ENCODE peak calls at places on chromosomes 3 and 15, in six cellular contexts. One of them, this sample, is unnamed.
A peak's percentile ranks its signal among the peaks of the same experiment; 100 is the strongest.

GRCh38 chr3:5347486-5347885 is 160.0 kb downstream of the EDEM1 start:
- DNase-seq in CD4-positive, alpha-beta T cell: no peak
- DNase-seq in MG63: peak; percentile 42
- DNase-seq in heart left ventricle: no peak
- DNase-seq in ovary: no peak
- DNase-seq in breast epithelium: no peak
- DNase-seq in this sample: no peak

GRCh38 chr3:63400259-63400860 is 122.3 kb downstream of the SYNPR start:
- DNase-seq in CD4-positive, alpha-beta T cell: no peak
- DNase-seq in ovary: no peak
- DNase-seq in MG63: peak; percentile 10
- DNase-seq in heart left ventricle: no peak
- DNase-seq in breast epithelium: no peak
- DNase-seq in this sample: no peak

GRCh38 chr3:16529264-16529663 is 15.8 kb upstream of the RFTN1 start:
- DNase-seq in ovary: no peak
- DNase-seq in breast epithelium: no peak
- DNase-seq in CD4-positive, alpha-beta T cell: no peak
- DNase-seq in heart left ventricle: no peak
- DNase-seq in MG63: no peak
- DNase-seq in this sample: no peak

GRCh38 chr15:47565986-47566385 is 151.3 kb upstream of the SEMA6D start:
- DNase-seq in CD4-positive, alpha-beta T cell: no peak
- DNase-seq in breast epithelium: no peak
- DNase-seq in MG63: no peak
- DNase-seq in ovary: no peak
- DNase-seq in heart left ventricle: no peak
- DNase-seq in this sample: no peak

GRCh38 chr3:113560845-113561623 is 28.7 kb downstream of the SIDT1 start:
- DNase-seq in breast epithelium: no peak
- DNase-seq in heart left ventricle: no peak
- DNase-seq in MG63: no peak
- DNase-seq in CD4-positive, alpha-beta T cell: no peak
- DNase-seq in ovary: no peak
- DNase-seq in this sample: no peak

GRCh38 chr15:51131596-51132290 is 37.0 kb upstream of the TNFAIP8L3 start:
- DNase-seq in ovary: no peak
- DNase-seq in heart left ventricle: no peak
- DNase-seq in MG63: no peak
- DNase-seq in CD4-positive, alpha-beta T cell: no peak
- DNase-seq in breast epithelium: no peak
- DNase-seq in this sample: no peak

GRCh38 chr15:43872416-43873020 is 45.7 kb downstream of the WDR76 start:
- DNase-seq in heart left ventricle: peak; percentile 31
- DNase-seq in MG63: peak; percentile 40
- DNase-seq in breast epithelium: no peak
- DNase-seq in CD4-positive, alpha-beta T cell: no peak
- DNase-seq in ovary: peak; percentile 15
- DNase-seq in this sample: no peak

GRCh38 chr15:76196949-76197315 is 114.3 kb downstream of the ETFA start:
- DNase-seq in heart left ventricle: no peak
- DNase-seq in MG63: peak; percentile 90
- DNase-seq in breast epithelium: peak; percentile 22
- DNase-seq in ovary: no peak
- DNase-seq in CD4-positive, alpha-beta T cell: no peak
- DNase-seq in this sample: no peak

GRCh38 chr3:63228677-63229076 is 49.4 kb upstream of the SYNPR start:
- DNase-seq in MG63: no peak
- DNase-seq in heart left ventricle: no peak
- DNase-seq in breast epithelium: no peak
- DNase-seq in ovary: no peak
- DNase-seq in CD4-positive, alpha-beta T cell: no peak
- DNase-seq in this sample: no peak

GRCh38 chr3:184551103-184551502 is 10.5 kb upstream of the EPHB3 start:
- DNase-seq in breast epithelium: no peak
- DNase-seq in heart left ventricle: no peak
- DNase-seq in MG63: no peak
- DNase-seq in CD4-positive, alpha-beta T cell: no peak
- DNase-seq in ovary: no peak
- DNase-seq in this sample: no peak

GRCh38 chr15:31439328-31439727 is 112.7 kb downstream of the KLF13 start:
- DNase-seq in heart left ventricle: no peak
- DNase-seq in ovary: no peak
- DNase-seq in CD4-positive, alpha-beta T cell: no peak
- DNase-seq in breast epithelium: no peak
- DNase-seq in MG63: no peak
- DNase-seq in this sample: no peak

GRCh38 chr3:56917740-56918568 is 116.2 kb upstream of the ARHGEF3 start:
- DNase-seq in MG63: no peak
- DNase-seq in breast epithelium: no peak
- DNase-seq in ovary: no peak
- DNase-seq in CD4-positive, alpha-beta T cell: no peak
- DNase-seq in heart left ventricle: no peak
- DNase-seq in this sample: no peak

GRCh38 chr3:194559530-194559929 is 72.7 kb upstream of the ATP13A3 start:
- DNase-seq in MG63: no peak
- DNase-seq in breast epithelium: no peak
- DNase-seq in heart left ventricle: no peak
- DNase-seq in ovary: no peak
- DNase-seq in CD4-positive, alpha-beta T cell: no peak
- DNase-seq in this sample: no peak

GRCh38 chr15:95760508-95760907 is 570.0 kb upstream of the NR2F2 start:
- DNase-seq in CD4-positive, alpha-beta T cell: no peak
- DNase-seq in MG63: peak; percentile 5
- DNase-seq in breast epithelium: no peak
- DNase-seq in heart left ventricle: no peak
- DNase-seq in ovary: peak; percentile 68
- DNase-seq in this sample: no peak

GRCh38 chr15:22267761-22268160 is 187.4 kb downstream of the OR4M2 start:
- DNase-seq in breast epithelium: peak; percentile 15
- DNase-seq in CD4-positive, alpha-beta T cell: no peak
- DNase-seq in heart left ventricle: no peak
- DNase-seq in ovary: no peak
- DNase-seq in MG63: no peak
- DNase-seq in this sample: no peak

GRCh38 chr3:18079739-18080138 is 337.3 kb upstream of the TBC1D5 start:
- DNase-seq in heart left ventricle: no peak
- DNase-seq in MG63: no peak
- DNase-seq in CD4-positive, alpha-beta T cell: no peak
- DNase-seq in ovary: no peak
- DNase-seq in breast epithelium: no peak
- DNase-seq in this sample: no peak

GRCh38 chr3:97948351-97949109 is 23.7 kb downstream of the RIOX2 start:
- DNase-seq in breast epithelium: no peak
- DNase-seq in MG63: no peak
- DNase-seq in ovary: no peak
- DNase-seq in CD4-positive, alpha-beta T cell: no peak
- DNase-seq in heart left ventricle: no peak
- DNase-seq in this sample: no peak

GRCh38 chr3:99128205-99128604 is 226.7 kb upstream of the DCBLD2 start:
- DNase-seq in CD4-positive, alpha-beta T cell: no peak
- DNase-seq in heart left ventricle: no peak
- DNase-seq in ovary: no peak
- DNase-seq in MG63: no peak
- DNase-seq in breast epithelium: no peak
- DNase-seq in this sample: no peak

GRCh38 chr3:188194327-188194726 is 40.4 kb downstream of the LPP start:
- DNase-seq in breast epithelium: no peak
- DNase-seq in MG63: no peak
- DNase-seq in ovary: no peak
- DNase-seq in CD4-positive, alpha-beta T cell: no peak
- DNase-seq in heart left ventricle: no peak
- DNase-seq in this sample: no peak

GRCh38 chr3:50174517-50174895 is 16.9 kb upstream of the GNAT1 start:
- DNase-seq in breast epithelium: no peak
- DNase-seq in MG63: no peak
- DNase-seq in ovary: no peak
- DNase-seq in CD4-positive, alpha-beta T cell: no peak
- DNase-seq in heart left ventricle: no peak
- DNase-seq in this sample: no peak

GRCh38 chr15:47506543-47507090 is 210.7 kb upstream of the SEMA6D start:
- DNase-seq in CD4-positive, alpha-beta T cell: no peak
- DNase-seq in MG63: no peak
- DNase-seq in heart left ventricle: peak; percentile 18
- DNase-seq in ovary: no peak
- DNase-seq in breast epithelium: no peak
- DNase-seq in this sample: no peak

GRCh38 chr15:41332788-41333527 is at the start of gene NUSAP1:
- DNase-seq in breast epithelium: no peak
- DNase-seq in ovary: no peak
- DNase-seq in heart left ventricle: no peak
- DNase-seq in CD4-positive, alpha-beta T cell: no peak
- DNase-seq in MG63: no peak
- DNase-seq in this sample: no peak

GRCh38 chr3:6771171-6771570 is 89.7 kb upstream of the GRM7 start:
- DNase-seq in MG63: no peak
- DNase-seq in breast epithelium: no peak
- DNase-seq in ovary: no peak
- DNase-seq in heart left ventricle: no peak
- DNase-seq in CD4-positive, alpha-beta T cell: no peak
- DNase-seq in this sample: no peak

GRCh38 chr15:46452297-46452820 is 817.5 kb downstream of the SQOR start:
- DNase-seq in breast epithelium: no peak
- DNase-seq in ovary: no peak
- DNase-seq in heart left ventricle: no peak
- DNase-seq in CD4-positive, alpha-beta T cell: no peak
- DNase-seq in MG63: no peak
- DNase-seq in this sample: no peak
- H3K9me3 ChIP-seq in breast epithelium: no peaks in the 10 kb centered on the region
- H3K9me3 ChIP-seq in ovary: no peaks in the 10 kb centered on the region
- H3K9me3 ChIP-seq in heart left ventricle: no peaks in the 10 kb centered on the region
- H3K9me3 ChIP-seq in CD4-positive, alpha-beta T cell: no peaks in the 10 kb centered on the region
- H3K9me3 ChIP-seq in MG63: no peaks in the 10 kb centered on the region
- H3K9me3 ChIP-seq in this sample: no peaks in the 10 kb centered on the region

GRCh38 chr3:43341788-43342187 is 55.4 kb downstream of the SNRK start:
- DNase-seq in breast epithelium: no peak
- DNase-seq in ovary: no peak
- DNase-seq in heart left ventricle: no peak
- DNase-seq in CD4-positive, alpha-beta T cell: no peak
- DNase-seq in MG63: no peak
- DNase-seq in this sample: no peak

GRCh38 chr3:43340403-43340802 is 54.1 kb downstream of the SNRK start:
- DNase-seq in ovary: no peak
- DNase-seq in breast epithelium: no peak
- DNase-seq in MG63: no peak
- DNase-seq in heart left ventricle: no peak
- DNase-seq in CD4-positive, alpha-beta T cell: no peak
- DNase-seq in this sample: no peak

GRCh38 chr3:43338295-43338694 is 52.0 kb downstream of the SNRK start:
- DNase-seq in CD4-positive, alpha-beta T cell: no peak
- DNase-seq in ovary: no peak
- DNase-seq in heart left ventricle: no peak
- DNase-seq in breast epithelium: no peak
- DNase-seq in MG63: no peak
- DNase-seq in this sample: no peak

GRCh38 chr3:43330981-43331380 is 44.6 kb downstream of the SNRK start:
- DNase-seq in MG63: no peak
- DNase-seq in breast epithelium: no peak
- DNase-seq in CD4-positive, alpha-beta T cell: no peak
- DNase-seq in heart left ventricle: no peak
- DNase-seq in ovary: no peak
- DNase-seq in this sample: no peak

DNA sequence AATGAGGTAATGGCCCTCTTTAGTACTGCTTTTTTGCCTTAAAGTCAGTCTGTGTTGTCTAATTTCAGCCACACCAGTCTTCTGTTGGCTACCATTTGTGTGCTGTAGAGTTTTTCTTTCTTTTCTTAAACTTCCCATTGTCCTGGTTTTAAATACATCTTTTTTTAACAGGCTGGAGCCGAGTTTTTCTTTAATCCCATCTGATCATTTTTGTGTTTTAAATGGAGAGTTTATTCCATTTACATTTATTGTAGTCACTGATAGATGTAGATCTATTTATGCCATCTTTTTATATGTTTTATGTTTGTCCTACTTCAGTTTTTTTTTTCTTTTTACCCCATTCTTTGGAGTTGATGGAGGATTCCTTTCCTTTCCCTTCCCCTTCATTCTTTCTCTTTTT is 49.5 kb downstream of the SNRK start:
- DNase-seq in heart left ventricle: no peak
- DNase-seq in MG63: no peak
- DNase-seq in ovary: no peak
- DNase-seq in CD4-positive, alpha-beta T cell: no peak
- DNase-seq in breast epithelium: no peak
- DNase-seq in this sample: no peak
- H3K9me3 ChIP-seq in heart left ventricle: no peaks in the 10 kb centered on the region
- H3K9me3 ChIP-seq in MG63: peaks cover 9% of the 10 kb centered on the region
- H3K9me3 ChIP-seq in ovary: no peaks in the 10 kb centered on the region
- H3K9me3 ChIP-seq in CD4-positive, alpha-beta T cell: peaks cover 34% of the 10 kb centered on the region
- H3K9me3 ChIP-seq in breast epithelium: peaks cover 42% of the 10 kb centered on the region
- H3K9me3 ChIP-seq in this sample: peaks cover 3% of the 10 kb centered on the region

DNA sequence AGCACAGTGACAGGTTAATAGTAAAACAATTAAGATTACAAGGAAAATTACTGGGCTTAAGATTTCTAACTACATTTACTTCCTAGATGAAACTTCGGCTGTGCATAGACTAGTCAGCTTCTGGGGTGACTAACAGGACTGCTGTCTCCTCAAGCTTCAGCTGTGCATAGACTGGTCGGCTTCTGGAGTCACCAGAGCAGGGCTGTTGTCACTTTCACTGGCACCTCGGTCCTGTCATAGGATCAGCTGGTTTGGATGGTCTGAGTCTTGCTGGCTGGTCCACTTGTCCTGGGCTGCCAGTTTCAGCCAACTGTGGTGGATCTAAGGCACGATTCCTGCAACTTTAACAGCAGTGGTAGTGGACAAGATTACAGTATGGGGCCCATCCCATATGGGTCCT is 23.8 kb upstream of the ACAD9 start:
- DNase-seq in heart left ventricle: no peak
- DNase-seq in CD4-positive, alpha-beta T cell: no peak
- DNase-seq in ovary: no peak
- DNase-seq in MG63: no peak
- DNase-seq in breast epithelium: no peak
- DNase-seq in this sample: no peak
- H3K9me3 ChIP-seq in heart left ventricle: no peaks in the 10 kb centered on the region
- H3K9me3 ChIP-seq in CD4-positive, alpha-beta T cell: peaks cover 42% of the 10 kb centered on the region
- H3K9me3 ChIP-seq in ovary: peaks cover 3% of the 10 kb centered on the region
- H3K9me3 ChIP-seq in MG63: peaks cover 50% of the 10 kb centered on the region
- H3K9me3 ChIP-seq in breast epithelium: peaks cover 50% of the 10 kb centered on the region
- H3K9me3 ChIP-seq in this sample: peaks cover 3% of the 10 kb centered on the region

GRCh38 chr3:177731644-177732268 is 534.5 kb upstream of the TBL1XR1 start:
- DNase-seq in ovary: no peak
- DNase-seq in heart left ventricle: no peak
- DNase-seq in MG63: peak; percentile 56
- DNase-seq in breast epithelium: no peak
- DNase-seq in CD4-positive, alpha-beta T cell: no peak
- DNase-seq in this sample: no peak

GRCh38 chr3:177739461-177739860 is 542.2 kb upstream of the TBL1XR1 start:
- DNase-seq in CD4-positive, alpha-beta T cell: no peak
- DNase-seq in ovary: no peak
- DNase-seq in breast epithelium: no peak
- DNase-seq in MG63: no peak
- DNase-seq in heart left ventricle: no peak
- DNase-seq in this sample: no peak

GRCh38 chr3:177733936-177734335 is 536.7 kb upstream of the TBL1XR1 start:
- DNase-seq in breast epithelium: no peak
- DNase-seq in ovary: no peak
- DNase-seq in heart left ventricle: no peak
- DNase-seq in CD4-positive, alpha-beta T cell: no peak
- DNase-seq in MG63: no peak
- DNase-seq in this sample: no peak

GRCh38 chr3:177733233-177733632 is 536.0 kb upstream of the TBL1XR1 start:
- DNase-seq in CD4-positive, alpha-beta T cell: no peak
- DNase-seq in breast epithelium: no peak
- DNase-seq in ovary: no peak
- DNase-seq in heart left ventricle: no peak
- DNase-seq in MG63: no peak
- DNase-seq in this sample: no peak

GRCh38 chr3:177735441-177735840 is 538.2 kb upstream of the TBL1XR1 start:
- DNase-seq in CD4-positive, alpha-beta T cell: no peak
- DNase-seq in breast epithelium: no peak
- DNase-seq in heart left ventricle: no peak
- DNase-seq in MG63: no peak
- DNase-seq in ovary: no peak
- DNase-seq in this sample: no peak
- H3K9me3 ChIP-seq in CD4-positive, alpha-beta T cell: no peaks in the 10 kb centered on the region
- H3K9me3 ChIP-seq in breast epithelium: no peaks in the 10 kb centered on the region
- H3K9me3 ChIP-seq in heart left ventricle: no peaks in the 10 kb centered on the region
- H3K9me3 ChIP-seq in MG63: no peaks in the 10 kb centered on the region
- H3K9me3 ChIP-seq in ovary: no peaks in the 10 kb centered on the region
- H3K9me3 ChIP-seq in this sample: no peaks in the 10 kb centered on the region

This sample was measured in T-helper 17 cell.